ENCODE peak calls at places on chromosomes 13 and 19, in six cellular contexts. X is OCI-LY7, B is progenitor cell of endocrine pancreas, E is AG04449, U is heart right ventricle, M is astrocyte of the spinal cord. S is an unnamed sample.

GRCh38 chr13:106376411-106377112 is 158.9 kb downstream of the EFNB2 start:
- DNase-seq in X (no peak), B (no peak), E (peak), U (no peak), M (peak), S (no peak)

GRCh38 chr19:37914908-37915307 is 7.9 kb downstream of the SIPA1L3 start:
- DNase-seq in X (peak), B (no peak), E (no peak), U (no peak), M (no peak), S (peak)

GRCh38 chr19:50496189-50497029 is 14.6 kb downstream of the JOSD2 start:
- DNase-seq in X (no peak), B (no peak), E (no peak), U (peak), M (no peak), S (no peak)

GRCh38 chr19:29511768-29512167 is 14.0 kb upstream of the VSTM2B start:
- DNase-seq in X (no peak), B (no peak), E (no peak), U (no peak), M (no peak), S (no peak)

GRCh38 chr19:43839139-43839538 is 12.0 kb downstream of the ZNF283 start:
- DNase-seq in X (no peak), B (no peak), E (no peak), U (no peak), M (no peak), S (no peak)

GRCh38 chr13:99322297-99323103 is 15.3 kb upstream of the GPR183 start:
- DNase-seq in X (no peak), B (no peak), E (peak), U (no peak), M (peak), S (peak)

GRCh38 chr19:15251749-15252397 is 19.6 kb upstream of the EPHX3 start:
- DNase-seq in X (no peak), B (peak), E (peak), U (peak), M (peak), S (no peak)

GRCh38 chr19:44620667-44621066 is 7.3 kb downstream of the IGSF23 start:
- DNase-seq in X (no peak), B (no peak), E (no peak), U (no peak), M (no peak), S (no peak)

GRCh38 chr13:32264407-32264806 is 50.8 kb downstream of the ZAR1L start:
- DNase-seq in X (no peak), B (no peak), E (no peak), U (peak), M (peak), S (no peak)

GRCh38 chr19:4140237-4140711 is 13.2 kb upstream of the CREB3L3 start:
- DNase-seq in X (peak), B (no peak), E (no peak), U (no peak), M (peak), S (peak)

GRCh38 chr13:33642374-33643065 is 175.4 kb upstream of the RFC3 start:
- DNase-seq in X (no peak), B (no peak), E (no peak), U (peak), M (peak), S (no peak)

GRCh38 chr13:68993154-68993553 is 1114.5 kb upstream of the ATXN8OS start:
- DNase-seq in X (no peak), B (no peak), E (no peak), U (no peak), M (no peak), S (no peak)

GRCh38 chr19:40363128-40363527 is 14.6 kb downstream of the PLD3 start:
- DNase-seq in X (no peak), B (no peak), E (no peak), U (no peak), M (no peak), S (peak)

GRCh38 chr13:108270442-108270841 is 924 bp downstream of the TNFSF13B start:
- DNase-seq in X (no peak), B (no peak), E (no peak), U (no peak), M (no peak), S (no peak)

GRCh38 chr19:22052644-22053013 is 345 bp downstream of the ZNF257 start:
- DNase-seq in X (peak), B (no peak), E (no peak), U (no peak), M (no peak), S (no peak)

DNA sequence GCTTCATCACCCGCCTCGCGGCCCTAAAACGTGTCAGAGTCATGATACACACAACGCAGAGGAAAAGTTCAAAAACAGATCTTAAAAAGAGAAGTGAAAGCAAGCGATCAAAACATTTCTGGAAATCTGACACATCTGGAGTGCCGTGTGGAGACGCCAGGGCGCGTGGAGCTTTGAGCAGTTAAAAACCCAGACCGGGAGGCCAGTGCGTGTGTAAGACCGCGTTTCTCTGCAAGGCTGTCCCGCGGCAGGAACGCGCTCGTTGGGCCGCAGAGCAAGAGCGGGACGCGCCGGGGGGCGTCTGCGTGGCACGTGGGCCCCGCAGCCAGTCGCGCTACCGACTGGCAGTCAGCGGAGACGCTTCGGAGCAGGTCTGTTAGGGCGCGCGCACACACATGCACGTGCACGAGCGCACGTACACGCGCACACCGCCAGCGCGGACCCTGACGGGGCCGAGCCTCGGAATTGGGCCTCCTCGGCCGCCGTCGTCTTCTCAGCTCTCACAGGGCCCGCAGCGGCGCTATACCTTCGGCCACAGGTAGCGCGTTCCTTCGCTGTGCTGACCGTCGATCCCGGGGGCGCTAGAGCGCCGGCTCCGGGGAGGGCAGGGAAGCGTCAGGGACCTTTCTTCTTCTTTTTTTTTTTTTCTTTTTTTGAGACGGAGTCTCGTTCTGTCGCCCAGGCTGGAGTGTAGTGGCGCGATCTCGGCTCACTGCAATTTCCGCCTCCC is 35.8 kb downstream of the RNF6 start:
- DNase-seq in X (peak), B (peak), E (peak), U (peak), M (peak), S (peak)
- TF ChIP-seq CTCF in X (peak), B (peak), E (peak), U (peak), M (peak), S (peak)

DNA sequence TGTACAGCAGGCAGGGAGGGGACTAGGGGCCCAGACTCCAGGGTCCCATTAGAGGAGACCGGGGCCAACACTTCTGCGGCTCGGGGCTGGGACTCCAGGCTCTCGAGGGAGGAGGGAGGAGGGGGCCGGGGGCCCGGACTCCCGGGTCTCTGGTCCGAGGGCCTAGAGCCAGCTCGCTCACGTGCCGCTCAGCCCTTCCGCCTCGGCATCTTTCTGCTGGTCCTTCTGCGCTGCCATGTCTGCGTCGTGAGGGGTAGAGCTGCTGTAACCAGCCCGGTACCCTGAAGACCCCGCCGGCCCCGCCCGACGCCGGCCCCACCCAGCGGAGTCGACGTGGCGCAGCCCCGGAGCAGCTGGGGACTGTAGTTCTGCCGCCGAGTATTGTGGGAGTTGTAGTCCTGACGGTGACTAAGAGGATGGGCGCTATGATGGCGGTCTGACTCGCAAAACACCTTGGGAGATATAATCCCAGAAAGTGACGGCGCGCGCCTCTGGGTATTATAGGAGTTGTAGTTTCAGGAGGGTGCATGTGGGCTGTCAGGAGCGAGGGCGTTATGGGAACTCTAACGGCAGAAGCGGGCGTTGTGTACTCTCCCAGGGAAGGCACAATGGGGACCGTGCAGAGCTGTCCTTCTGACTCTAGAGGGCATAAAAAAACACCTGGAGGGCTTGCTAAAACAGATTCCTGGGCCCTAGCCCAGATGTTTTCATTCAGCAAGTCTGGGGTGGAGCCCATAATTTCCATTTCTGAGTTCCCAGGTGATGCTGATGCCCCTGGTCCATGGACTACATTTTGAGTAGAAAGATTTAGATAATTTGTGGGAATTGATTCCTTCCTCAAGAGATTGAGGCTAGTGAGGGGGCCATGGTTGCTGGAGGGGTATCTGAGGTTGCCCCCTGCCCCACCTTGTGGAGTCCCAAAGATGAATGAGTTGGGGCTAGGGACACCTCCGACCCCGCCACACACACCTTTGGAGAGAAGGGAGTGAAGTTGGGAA is at the start of gene RABAC1:
- DNase-seq in X (peak), B (peak), E (peak), U (peak), M (peak), S (peak)
- TF ChIP-seq CTCF in X (peak), B (peak), E (peak), U (peak), M (peak), S (no peak)

GRCh38 chr13:83151308-83151660 is 731.0 kb downstream of the SLITRK1 start:
- DNase-seq in X (no peak), B (no peak), E (no peak), U (no peak), M (no peak), S (no peak)

GRCh38 chr13:83153833-83154232 is 728.4 kb downstream of the SLITRK1 start:
- DNase-seq in X (no peak), B (no peak), E (no peak), U (no peak), M (no peak), S (no peak)

DNA sequence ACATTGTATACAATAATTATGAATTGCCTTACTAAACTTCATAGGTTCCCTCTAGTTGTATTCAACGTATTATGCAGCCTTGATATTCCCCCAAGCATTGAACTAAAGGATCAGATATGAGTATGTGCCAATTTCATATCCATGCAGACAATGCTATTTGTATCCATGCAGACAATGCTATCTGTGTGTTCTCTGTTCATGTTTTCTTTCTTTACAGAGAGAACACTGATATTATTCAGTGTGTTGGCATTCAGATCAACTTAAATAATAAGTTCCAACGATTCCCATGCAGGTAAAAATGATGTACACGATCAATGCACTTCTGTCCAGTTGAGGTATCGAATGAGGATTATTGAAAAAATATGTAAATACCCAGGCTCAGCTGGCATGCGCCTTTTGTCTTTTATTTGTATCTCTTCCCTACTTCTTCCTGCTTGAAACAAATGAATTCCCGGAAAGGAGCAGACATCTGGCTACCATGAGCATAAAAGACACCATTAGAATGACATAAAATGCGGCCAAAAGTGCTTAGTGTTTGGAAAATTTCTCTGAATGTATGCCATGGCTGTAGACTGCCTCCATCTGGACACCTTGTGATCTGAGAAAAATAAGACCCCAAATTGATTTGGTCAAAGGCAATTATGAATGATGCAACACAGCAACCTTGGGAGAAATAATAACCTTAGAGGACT is 731.5 kb downstream of the SLITRK1 start:
- DNase-seq in X (no peak), B (no peak), E (no peak), U (no peak), M (no peak), S (no peak)
- TF ChIP-seq CTCF in X (no peak), B (no peak), E (no peak), U (no peak), M (no peak), S (no peak)

GRCh38 chr13:23711355-23711754 is 141.1 kb downstream of the TNFRSF19 start:
- DNase-seq in X (no peak), B (no peak), E (no peak), U (no peak), M (no peak), S (no peak)

GRCh38 chr13:23709521-23709920 is 139.3 kb downstream of the TNFRSF19 start:
- DNase-seq in X (no peak), B (no peak), E (no peak), U (peak), M (no peak), S (no peak)

GRCh38 chr13:23710366-23710765 is 140.2 kb downstream of the TNFRSF19 start:
- DNase-seq in X (no peak), B (no peak), E (no peak), U (no peak), M (no peak), S (no peak)

GRCh38 chr13:23705578-23705977 is 135.4 kb downstream of the TNFRSF19 start:
- DNase-seq in X (no peak), B (no peak), E (no peak), U (no peak), M (no peak), S (no peak)

DNA sequence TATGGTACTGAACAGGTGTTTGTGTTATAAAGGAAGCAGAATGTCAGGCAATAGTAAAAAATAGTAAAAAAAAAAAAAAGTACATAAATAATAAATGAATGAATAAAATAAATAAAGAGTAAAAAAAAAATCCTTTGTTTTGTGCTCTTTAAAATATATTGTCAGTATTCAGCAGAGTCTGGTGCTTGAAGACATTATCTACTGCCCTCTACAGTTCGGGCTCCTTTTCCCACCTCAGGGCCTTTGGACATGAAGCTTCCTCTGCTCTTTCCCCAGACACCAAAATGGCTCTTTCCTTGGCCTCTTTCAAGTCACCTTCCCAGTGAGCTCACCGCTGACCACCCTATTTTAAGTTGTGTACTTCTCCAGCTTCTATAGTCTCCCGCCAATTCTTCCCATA is 137.5 kb downstream of the TNFRSF19 start:
- DNase-seq in X (no peak), B (no peak), E (no peak), U (no peak), M (peak), S (no peak)
- TF ChIP-seq CTCF in X (peak), B (no peak), E (no peak), U (peak), M (peak), S (peak)

GRCh38 chr19:48419158-48419920 is 25.9 kb downstream of the GRIN2D start:
- DNase-seq in X (peak), B (no peak), E (no peak), U (no peak), M (peak), S (peak)

GRCh38 chr19:48417436-48417835 is 24.0 kb downstream of the GRIN2D start:
- DNase-seq in X (no peak), B (no peak), E (no peak), U (no peak), M (no peak), S (no peak)

GRCh38 chr19:48421548-48421947 is 24.2 kb upstream of the GRWD1 start:
- DNase-seq in X (no peak), B (no peak), E (no peak), U (no peak), M (no peak), S (no peak)

GRCh38 chr19:48415869-48416268 is 22.4 kb downstream of the GRIN2D start:
- DNase-seq in X (no peak), B (no peak), E (no peak), U (no peak), M (no peak), S (no peak)

DNA sequence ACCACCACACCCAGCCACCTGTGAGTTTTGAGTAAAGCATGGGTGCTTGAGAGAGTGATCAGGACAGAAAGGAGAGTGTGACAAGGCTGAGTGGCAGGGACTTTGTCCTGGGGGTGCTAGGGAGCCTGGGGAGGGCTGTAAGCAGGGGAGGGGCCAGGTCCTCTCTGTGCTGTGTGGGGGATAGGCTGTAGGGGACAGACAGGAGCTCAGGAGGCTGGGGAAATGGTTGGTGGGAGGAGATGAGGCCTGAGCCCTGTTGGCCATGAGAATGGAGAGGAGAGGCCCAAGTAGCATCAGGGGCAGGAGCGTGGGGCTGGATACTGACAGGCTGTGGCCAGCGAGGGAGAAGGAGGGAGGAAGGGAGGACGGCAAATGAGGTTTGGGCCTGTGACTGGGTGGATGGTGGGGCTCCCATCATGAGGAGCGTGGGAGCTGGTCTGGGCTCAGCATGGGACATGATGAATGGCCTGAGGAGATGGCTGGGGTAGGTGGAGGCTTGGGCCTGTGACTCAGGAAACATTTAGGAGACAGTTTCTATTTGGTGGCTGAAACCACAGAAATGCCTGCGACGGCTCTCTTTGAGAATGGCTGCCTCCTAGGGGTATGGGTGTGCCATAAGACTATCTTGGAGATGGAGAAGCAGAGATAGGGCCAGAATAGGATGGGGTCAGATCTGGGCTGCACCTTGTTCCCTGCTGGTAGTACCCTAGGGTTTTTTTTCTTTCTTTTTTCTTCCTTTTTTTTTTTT is 25.0 kb downstream of the GRIN2D start:
- DNase-seq in X (no peak), B (no peak), E (no peak), U (no peak), M (peak), S (peak)
- TF ChIP-seq CTCF in X (peak), B (no peak), E (peak), U (no peak), M (peak), S (no peak)

DNA sequence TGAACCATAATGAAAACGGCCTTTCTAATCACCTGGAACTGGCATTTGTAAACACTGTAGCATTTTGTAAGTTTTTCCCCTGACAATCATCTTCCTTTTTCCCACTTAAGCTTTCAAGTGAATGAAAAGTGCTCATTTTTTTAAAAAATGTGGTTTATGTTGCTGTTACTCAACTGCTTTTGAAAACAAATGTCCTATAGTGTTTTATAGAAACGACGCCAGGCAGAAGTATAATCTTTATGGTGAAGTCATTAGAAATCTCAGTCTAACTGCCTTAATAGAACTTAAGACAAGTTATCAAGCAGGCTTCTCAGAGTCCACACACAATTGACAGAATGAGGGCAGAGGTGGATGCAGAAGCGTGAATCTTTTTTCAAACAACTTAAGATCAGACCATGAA is 442.3 kb downstream of the KLF12 start:
- DNase-seq in X (no peak), B (no peak), E (no peak), U (no peak), M (no peak), S (no peak)
- TF ChIP-seq CTCF in X (no peak), B (no peak), E (no peak), U (no peak), M (no peak), S (no peak)